ENCODE peak calls at places on chromosomes 12 and 14, in ten cellular contexts. One of them, this sample, is unnamed.

GRCh38 chr12:2794261-2794735 is 472 bp upstream of the FKBP4 start:
- DNase-seq in CD8-positive, alpha-beta T cell: peak; percentile 23
- DNase-seq in right lobe of liver: no peak
- DNase-seq in BE2C: peak; percentile 18
- DNase-seq in heart right ventricle: no peak
- DNase-seq in psoas muscle: peak; percentile 30
- DNase-seq in sigmoid colon: no peak
- DNase-seq in stomach: no peak
- DNase-seq in upper lobe of right lung: no peak
- DNase-seq in mammary epithelial cell: peak; percentile 51
- DNase-seq in this sample: no peak

GRCh38 chr12:2095878-2096277 is 43.1 kb downstream of the CACNA1C start:
- DNase-seq in stomach: no peak
- DNase-seq in sigmoid colon: peak; percentile 96
- DNase-seq in right lobe of liver: no peak
- DNase-seq in psoas muscle: no peak
- DNase-seq in heart right ventricle: no peak
- DNase-seq in upper lobe of right lung: peak; percentile 21
- DNase-seq in BE2C: no peak
- DNase-seq in CD8-positive, alpha-beta T cell: no peak
- DNase-seq in mammary epithelial cell: peak; percentile 8
- DNase-seq in this sample: no peak

GRCh38 chr12:24535334-24536019 is 413.4 kb downstream of the BCAT1 start:
- DNase-seq in right lobe of liver: no peak
- DNase-seq in sigmoid colon: no peak
- DNase-seq in BE2C: no peak
- DNase-seq in psoas muscle: no peak
- DNase-seq in CD8-positive, alpha-beta T cell: no peak
- DNase-seq in upper lobe of right lung: no peak
- DNase-seq in mammary epithelial cell: no peak
- DNase-seq in stomach: no peak
- DNase-seq in heart right ventricle: no peak
- DNase-seq in this sample: no peak

GRCh38 chr14:77359626-77360025 is 17.3 kb downstream of the TMED8 start:
- DNase-seq in sigmoid colon: no peak
- DNase-seq in stomach: no peak
- DNase-seq in upper lobe of right lung: no peak
- DNase-seq in BE2C: no peak
- DNase-seq in right lobe of liver: no peak
- DNase-seq in heart right ventricle: no peak
- DNase-seq in mammary epithelial cell: no peak
- DNase-seq in psoas muscle: no peak
- DNase-seq in CD8-positive, alpha-beta T cell: no peak
- DNase-seq in this sample: no peak

GRCh38 chr12:127677537-127678131 is 589.3 kb upstream of the TMEM132C start:
- DNase-seq in heart right ventricle: peak; percentile 62
- DNase-seq in right lobe of liver: peak; percentile 59
- DNase-seq in sigmoid colon: peak; percentile 70
- DNase-seq in psoas muscle: peak; percentile 49
- DNase-seq in stomach: peak; percentile 77
- DNase-seq in BE2C: peak; percentile 23
- DNase-seq in upper lobe of right lung: no peak
- DNase-seq in mammary epithelial cell: peak; percentile 33
- DNase-seq in CD8-positive, alpha-beta T cell: peak; percentile 20
- DNase-seq in this sample: peak; percentile 41

GRCh38 chr14:95260537-95261440 is 58.9 kb downstream of the CLMN start:
- DNase-seq in mammary epithelial cell: peak; percentile 82
- DNase-seq in right lobe of liver: no peak
- DNase-seq in stomach: no peak
- DNase-seq in upper lobe of right lung: no peak
- DNase-seq in CD8-positive, alpha-beta T cell: no peak
- DNase-seq in sigmoid colon: no peak
- DNase-seq in heart right ventricle: peak; percentile 29
- DNase-seq in BE2C: no peak
- DNase-seq in psoas muscle: no peak
- DNase-seq in this sample: no peak

GRCh38 chr14:60183724-60184596 is 18.8 kb upstream of the DHRS7 start:
- DNase-seq in sigmoid colon: no peak
- DNase-seq in CD8-positive, alpha-beta T cell: peak; percentile 34
- DNase-seq in psoas muscle: no peak
- DNase-seq in BE2C: peak; percentile 24
- DNase-seq in right lobe of liver: no peak
- DNase-seq in upper lobe of right lung: no peak
- DNase-seq in heart right ventricle: peak; percentile 32
- DNase-seq in mammary epithelial cell: peak; percentile 56
- DNase-seq in stomach: no peak
- DNase-seq in this sample: no peak

GRCh38 chr14:95979339-95980042 is 59.7 kb upstream of the C14orf132 start:
- DNase-seq in CD8-positive, alpha-beta T cell: no peak
- DNase-seq in mammary epithelial cell: no peak
- DNase-seq in upper lobe of right lung: no peak
- DNase-seq in BE2C: no peak
- DNase-seq in sigmoid colon: no peak
- DNase-seq in right lobe of liver: no peak
- DNase-seq in stomach: no peak
- DNase-seq in heart right ventricle: no peak
- DNase-seq in psoas muscle: no peak
- DNase-seq in this sample: no peak

GRCh38 chr14:95228240-95228639 is 70.9 kb upstream of the DICER1 start:
- DNase-seq in psoas muscle: no peak
- DNase-seq in right lobe of liver: peak; percentile 60
- DNase-seq in upper lobe of right lung: no peak
- DNase-seq in CD8-positive, alpha-beta T cell: no peak
- DNase-seq in BE2C: no peak
- DNase-seq in heart right ventricle: no peak
- DNase-seq in stomach: no peak
- DNase-seq in sigmoid colon: no peak
- DNase-seq in mammary epithelial cell: no peak
- DNase-seq in this sample: no peak

GRCh38 chr12:124762384-124762783 is 101.3 kb downstream of the SCARB1 start:
- DNase-seq in BE2C: no peak
- DNase-seq in heart right ventricle: no peak
- DNase-seq in sigmoid colon: no peak
- DNase-seq in psoas muscle: no peak
- DNase-seq in mammary epithelial cell: no peak
- DNase-seq in stomach: no peak
- DNase-seq in upper lobe of right lung: no peak
- DNase-seq in right lobe of liver: no peak
- DNase-seq in CD8-positive, alpha-beta T cell: no peak
- DNase-seq in this sample: no peak

GRCh38 chr12:131454418-131455217 is 256.3 kb upstream of the SFSWAP start:
- DNase-seq in right lobe of liver: peak; percentile 61
- DNase-seq in psoas muscle: no peak
- DNase-seq in heart right ventricle: peak; percentile 32
- DNase-seq in sigmoid colon: no peak
- DNase-seq in upper lobe of right lung: peak; percentile 74
- DNase-seq in BE2C: peak; percentile 83
- DNase-seq in CD8-positive, alpha-beta T cell: no peak
- DNase-seq in stomach: peak; percentile 27
- DNase-seq in mammary epithelial cell: no peak
- DNase-seq in this sample: no peak
- TF ChIP-seq CTCF in right lobe of liver: peak; percentile 60
- TF ChIP-seq CTCF in psoas muscle: peak; percentile 31
- TF ChIP-seq CTCF in heart right ventricle: peak; percentile 8
- TF ChIP-seq CTCF in sigmoid colon: peak; percentile 39
- TF ChIP-seq CTCF in upper lobe of right lung: peak; percentile 55
- TF ChIP-seq CTCF in BE2C: peak; percentile 75
- TF ChIP-seq CTCF in CD8-positive, alpha-beta T cell: no peak
- TF ChIP-seq CTCF in stomach: no peak
- TF ChIP-seq CTCF in mammary epithelial cell: no peak
- TF ChIP-seq CTCF in this sample: peak; percentile 12

DNA sequence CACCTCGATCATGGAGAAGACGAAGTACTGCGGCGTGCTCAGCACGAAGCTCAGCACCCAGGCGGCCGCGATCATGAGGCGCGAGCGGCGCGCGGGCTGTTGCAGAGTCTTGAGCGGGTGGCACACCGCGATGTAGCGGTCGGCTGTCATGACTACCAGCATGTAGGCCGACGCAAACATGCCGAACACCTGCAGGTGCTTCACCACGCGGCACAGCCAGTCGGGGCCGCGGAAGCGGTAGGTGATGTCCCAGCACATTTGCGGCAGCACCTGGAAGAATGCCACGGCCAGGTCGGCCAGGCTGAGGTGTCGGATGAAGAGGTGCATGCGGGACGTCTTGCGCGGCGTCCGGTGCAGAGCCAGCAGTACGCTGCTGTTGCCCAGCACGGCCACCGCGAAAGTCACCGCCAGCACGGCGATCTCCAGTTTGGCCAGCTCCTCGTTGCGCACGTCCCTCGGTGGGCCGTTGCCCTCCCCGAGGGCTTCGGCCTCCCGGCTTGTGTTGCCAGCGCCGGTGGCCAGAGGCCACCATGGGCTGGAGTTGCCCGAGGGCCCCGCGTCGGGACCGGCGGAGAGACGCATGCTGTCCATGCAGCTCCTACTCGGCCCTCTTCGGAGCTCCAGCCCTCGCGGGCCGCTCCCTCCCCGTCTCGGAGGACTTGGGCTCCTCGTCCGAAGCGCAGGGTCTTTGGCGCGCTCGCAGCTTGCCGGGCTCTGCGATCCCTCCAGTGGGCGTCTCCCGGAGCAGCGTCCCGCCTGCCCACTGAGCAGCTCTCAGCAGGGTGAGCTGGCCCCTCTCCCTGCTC is 543 bp downstream of the AVPR1A start:
- DNase-seq in upper lobe of right lung: peak; percentile 64
- DNase-seq in right lobe of liver: peak; percentile 59
- DNase-seq in sigmoid colon: no peak
- DNase-seq in psoas muscle: peak; percentile 15
- DNase-seq in heart right ventricle: peak; percentile 3
- DNase-seq in stomach: no peak
- DNase-seq in mammary epithelial cell: no peak
- DNase-seq in BE2C: no peak
- DNase-seq in CD8-positive, alpha-beta T cell: no peak
- DNase-seq in this sample: no peak
- H3K27me3 ChIP-seq in upper lobe of right lung: peaks cover 64% of the 10 kb centered on the region
- H3K27me3 ChIP-seq in right lobe of liver: no peaks in the 10 kb centered on the region
- H3K27me3 ChIP-seq in sigmoid colon: peaks cover 29% of the 10 kb centered on the region
- H3K27me3 ChIP-seq in psoas muscle: no peaks in the 10 kb centered on the region
- H3K27me3 ChIP-seq in heart right ventricle: peaks cover 55% of the 10 kb centered on the region
- H3K27me3 ChIP-seq in stomach: peaks cover 35% of the 10 kb centered on the region
- H3K27me3 ChIP-seq in mammary epithelial cell: peaks cover 53% of the 10 kb centered on the region
- H3K27me3 ChIP-seq in BE2C: peaks cover 30% of the 10 kb centered on the region
- H3K27me3 ChIP-seq in CD8-positive, alpha-beta T cell: peaks cover 9% of the 10 kb centered on the region
- H3K27me3 ChIP-seq in this sample: peaks cover 29% of the 10 kb centered on the region

GRCh38 chr14:43649508-43649907 is 857.6 kb downstream of the FSCB start:
- DNase-seq in BE2C: no peak
- DNase-seq in heart right ventricle: no peak
- DNase-seq in stomach: no peak
- DNase-seq in upper lobe of right lung: no peak
- DNase-seq in mammary epithelial cell: no peak
- DNase-seq in sigmoid colon: no peak
- DNase-seq in psoas muscle: no peak
- DNase-seq in CD8-positive, alpha-beta T cell: no peak
- DNase-seq in right lobe of liver: no peak
- DNase-seq in this sample: no peak

GRCh38 chr14:43651185-43651787 is 855.8 kb downstream of the FSCB start:
- DNase-seq in sigmoid colon: no peak
- DNase-seq in stomach: peak; percentile 43
- DNase-seq in CD8-positive, alpha-beta T cell: no peak
- DNase-seq in psoas muscle: no peak
- DNase-seq in right lobe of liver: no peak
- DNase-seq in mammary epithelial cell: no peak
- DNase-seq in heart right ventricle: no peak
- DNase-seq in upper lobe of right lung: no peak
- DNase-seq in BE2C: no peak
- DNase-seq in this sample: no peak

GRCh38 chr14:43651896-43652295 is 855.2 kb downstream of the FSCB start:
- DNase-seq in psoas muscle: no peak
- DNase-seq in BE2C: no peak
- DNase-seq in right lobe of liver: no peak
- DNase-seq in upper lobe of right lung: no peak
- DNase-seq in stomach: no peak
- DNase-seq in mammary epithelial cell: no peak
- DNase-seq in CD8-positive, alpha-beta T cell: no peak
- DNase-seq in heart right ventricle: no peak
- DNase-seq in sigmoid colon: no peak
- DNase-seq in this sample: no peak

DNA sequence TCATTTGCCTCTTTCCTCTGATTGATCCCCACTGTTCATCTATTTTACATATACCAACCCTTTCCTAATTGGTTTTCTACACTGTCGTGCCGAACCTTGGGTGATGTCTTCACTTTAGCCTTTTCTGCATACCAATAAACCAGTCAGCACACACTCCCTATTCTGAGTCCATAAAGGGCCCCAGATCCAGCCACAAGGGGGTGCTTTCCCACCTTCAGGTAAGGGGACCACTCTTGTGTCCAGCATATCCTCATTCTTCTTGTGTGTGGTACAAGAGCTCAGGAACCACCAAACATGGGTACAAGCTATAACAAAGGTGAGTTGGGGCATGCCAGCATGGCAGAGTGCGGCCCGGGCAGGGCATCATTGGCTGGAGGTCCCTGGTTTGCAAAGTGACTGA is 859.8 kb downstream of the FSCB start:
- DNase-seq in psoas muscle: no peak
- DNase-seq in upper lobe of right lung: no peak
- DNase-seq in BE2C: no peak
- DNase-seq in CD8-positive, alpha-beta T cell: no peak
- DNase-seq in right lobe of liver: no peak
- DNase-seq in heart right ventricle: no peak
- DNase-seq in stomach: no peak
- DNase-seq in sigmoid colon: no peak
- DNase-seq in mammary epithelial cell: no peak
- DNase-seq in this sample: no peak
- TF ChIP-seq CTCF in psoas muscle: no peak
- TF ChIP-seq CTCF in upper lobe of right lung: no peak
- TF ChIP-seq CTCF in BE2C: peak; percentile 8
- TF ChIP-seq CTCF in CD8-positive, alpha-beta T cell: no peak
- TF ChIP-seq CTCF in right lobe of liver: no peak
- TF ChIP-seq CTCF in heart right ventricle: no peak
- TF ChIP-seq CTCF in stomach: no peak
- TF ChIP-seq CTCF in sigmoid colon: no peak
- TF ChIP-seq CTCF in mammary epithelial cell: peak; percentile 8
- TF ChIP-seq CTCF in this sample: no peak

DNA sequence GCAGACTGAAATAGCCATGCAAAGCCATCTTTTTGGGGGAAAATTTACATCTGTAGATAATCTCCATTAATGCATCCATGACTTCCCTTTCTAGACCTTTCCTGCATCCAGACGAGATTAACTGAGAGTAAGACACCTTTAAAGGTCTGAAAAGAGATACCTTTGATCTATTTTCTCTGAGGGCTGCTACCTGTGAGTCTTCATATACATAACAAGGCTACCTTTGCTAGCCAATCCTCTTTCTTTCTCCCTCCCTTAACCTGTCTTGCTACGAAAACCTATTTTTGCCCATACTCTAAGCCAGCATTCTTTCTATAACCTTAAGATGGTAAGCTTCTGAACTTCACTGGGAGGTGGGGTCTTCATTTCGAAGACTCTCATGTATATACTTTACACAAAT is 908.5 kb upstream of the FBXO33 start:
- DNase-seq in BE2C: no peak
- DNase-seq in right lobe of liver: no peak
- DNase-seq in upper lobe of right lung: no peak
- DNase-seq in CD8-positive, alpha-beta T cell: no peak
- DNase-seq in psoas muscle: no peak
- DNase-seq in mammary epithelial cell: no peak
- DNase-seq in sigmoid colon: no peak
- DNase-seq in stomach: no peak
- DNase-seq in heart right ventricle: no peak
- DNase-seq in this sample: no peak
- H3K27me3 ChIP-seq in BE2C: no peaks in the 10 kb centered on the region
- H3K27me3 ChIP-seq in right lobe of liver: no peaks in the 10 kb centered on the region
- H3K27me3 ChIP-seq in upper lobe of right lung: no peaks in the 10 kb centered on the region
- H3K27me3 ChIP-seq in CD8-positive, alpha-beta T cell: no peaks in the 10 kb centered on the region
- H3K27me3 ChIP-seq in psoas muscle: no peaks in the 10 kb centered on the region
- H3K27me3 ChIP-seq in mammary epithelial cell: no peaks in the 10 kb centered on the region
- H3K27me3 ChIP-seq in sigmoid colon: no peaks in the 10 kb centered on the region
- H3K27me3 ChIP-seq in stomach: no peaks in the 10 kb centered on the region
- H3K27me3 ChIP-seq in heart right ventricle: no peaks in the 10 kb centered on the region
- H3K27me3 ChIP-seq in this sample: no peaks in the 10 kb centered on the region

GRCh38 chr12:90274407-90274806 is 565.8 kb upstream of the ATP2B1 start:
- DNase-seq in psoas muscle: no peak
- DNase-seq in mammary epithelial cell: no peak
- DNase-seq in right lobe of liver: no peak
- DNase-seq in BE2C: no peak
- DNase-seq in sigmoid colon: no peak
- DNase-seq in upper lobe of right lung: no peak
- DNase-seq in heart right ventricle: no peak
- DNase-seq in stomach: no peak
- DNase-seq in CD8-positive, alpha-beta T cell: no peak
- DNase-seq in this sample: no peak
- TF ChIP-seq CTCF in psoas muscle: peak; percentile 10
- TF ChIP-seq CTCF in mammary epithelial cell: no peak
- TF ChIP-seq CTCF in right lobe of liver: no peak
- TF ChIP-seq CTCF in BE2C: no peak
- TF ChIP-seq CTCF in sigmoid colon: no peak
- TF ChIP-seq CTCF in upper lobe of right lung: no peak
- TF ChIP-seq CTCF in heart right ventricle: no peak
- TF ChIP-seq CTCF in stomach: no peak
- TF ChIP-seq CTCF in CD8-positive, alpha-beta T cell: no peak
- TF ChIP-seq CTCF in this sample: no peak

This sample was measured in BJ.